ENCODE peak calls at places on chromosomes 11 and 22, in six cellular contexts. One of them, this sample, is unnamed.
A peak's percentile ranks its signal among the peaks of the same experiment; 100 is the strongest.

GRCh38 chr11:64918056-64918455 is 1.0 kb upstream of the ATG2A start:
- DNase-seq in OCI-LY7: peak; percentile 72
- DNase-seq in transverse colon: no peak
- DNase-seq in spleen: no peak
- DNase-seq in RWPE1: no peak
- DNase-seq in keratinocyte: no peak
- DNase-seq in this sample: no peak

GRCh38 chr11:86519064-86519911 is 144.6 kb downstream of the CCDC81 start:
- DNase-seq in OCI-LY7: no peak
- DNase-seq in transverse colon: no peak
- DNase-seq in spleen: no peak
- DNase-seq in RWPE1: no peak
- DNase-seq in keratinocyte: no peak
- DNase-seq in this sample: no peak

GRCh38 chr11:112834277-112834755 is 126.9 kb upstream of the NCAM1 start:
- DNase-seq in OCI-LY7: no peak
- DNase-seq in transverse colon: peak; percentile 39
- DNase-seq in spleen: no peak
- DNase-seq in RWPE1: no peak
- DNase-seq in keratinocyte: no peak
- DNase-seq in this sample: no peak

GRCh38 chr11:82747471-82747870 is 13.8 kb upstream of the FAM181B start:
- DNase-seq in OCI-LY7: no peak
- DNase-seq in transverse colon: no peak
- DNase-seq in spleen: no peak
- DNase-seq in RWPE1: no peak
- DNase-seq in keratinocyte: peak; percentile 19
- DNase-seq in this sample: no peak

GRCh38 chr11:114060402-114061052 is 1.0 kb downstream of the ZBTB16 start:
- DNase-seq in OCI-LY7: no peak
- DNase-seq in transverse colon: no peak
- DNase-seq in spleen: peak; percentile 91
- DNase-seq in RWPE1: peak; percentile 31
- DNase-seq in keratinocyte: no peak
- DNase-seq in this sample: peak; percentile 13

GRCh38 chr22:50530280-50530856 is 556 bp upstream of the TYMP start:
- DNase-seq in OCI-LY7: peak; percentile 78
- DNase-seq in transverse colon: peak; percentile 88
- DNase-seq in spleen: peak; percentile 97
- DNase-seq in RWPE1: no peak
- DNase-seq in keratinocyte: no peak
- DNase-seq in this sample: no peak

GRCh38 chr11:112231952-112232351 is 5.7 kb downstream of the PTS start:
- DNase-seq in OCI-LY7: no peak
- DNase-seq in transverse colon: no peak
- DNase-seq in spleen: no peak
- DNase-seq in RWPE1: no peak
- DNase-seq in keratinocyte: no peak
- DNase-seq in this sample: no peak

GRCh38 chr11:67468835-67469811 is at the start of gene TMEM134:
- DNase-seq in OCI-LY7: peak; percentile 96
- DNase-seq in transverse colon: peak; percentile 94
- DNase-seq in spleen: peak; percentile 99
- DNase-seq in RWPE1: peak; percentile 89
- DNase-seq in keratinocyte: no peak
- DNase-seq in this sample: peak; percentile 93

GRCh38 chr11:62014158-62014476 is 46.7 kb upstream of the FTH1 start:
- DNase-seq in OCI-LY7: no peak
- DNase-seq in transverse colon: no peak
- DNase-seq in spleen: no peak
- DNase-seq in RWPE1: no peak
- DNase-seq in keratinocyte: no peak
- DNase-seq in this sample: no peak

GRCh38 chr11:75498556-75499255 is 27.0 kb downstream of the GDPD5 start:
- DNase-seq in OCI-LY7: no peak
- DNase-seq in transverse colon: no peak
- DNase-seq in spleen: no peak
- DNase-seq in RWPE1: no peak
- DNase-seq in keratinocyte: no peak
- DNase-seq in this sample: no peak

GRCh38 chr11:75497788-75498404 is 27.8 kb downstream of the GDPD5 start:
- DNase-seq in OCI-LY7: no peak
- DNase-seq in transverse colon: no peak
- DNase-seq in spleen: no peak
- DNase-seq in RWPE1: no peak
- DNase-seq in keratinocyte: no peak
- DNase-seq in this sample: no peak

GRCh38 chr11:75499423-75500305 is 26.1 kb downstream of the GDPD5 start:
- DNase-seq in OCI-LY7: no peak
- DNase-seq in transverse colon: peak; percentile 32
- DNase-seq in spleen: no peak
- DNase-seq in RWPE1: peak; percentile 89
- DNase-seq in keratinocyte: no peak
- DNase-seq in this sample: no peak

GRCh38 chr11:75492181-75492820 is 33.4 kb downstream of the GDPD5 start:
- DNase-seq in OCI-LY7: peak; percentile 71
- DNase-seq in transverse colon: peak; percentile 32
- DNase-seq in spleen: peak; percentile 85
- DNase-seq in RWPE1: peak; percentile 38
- DNase-seq in keratinocyte: no peak
- DNase-seq in this sample: peak; percentile 64

DNA sequence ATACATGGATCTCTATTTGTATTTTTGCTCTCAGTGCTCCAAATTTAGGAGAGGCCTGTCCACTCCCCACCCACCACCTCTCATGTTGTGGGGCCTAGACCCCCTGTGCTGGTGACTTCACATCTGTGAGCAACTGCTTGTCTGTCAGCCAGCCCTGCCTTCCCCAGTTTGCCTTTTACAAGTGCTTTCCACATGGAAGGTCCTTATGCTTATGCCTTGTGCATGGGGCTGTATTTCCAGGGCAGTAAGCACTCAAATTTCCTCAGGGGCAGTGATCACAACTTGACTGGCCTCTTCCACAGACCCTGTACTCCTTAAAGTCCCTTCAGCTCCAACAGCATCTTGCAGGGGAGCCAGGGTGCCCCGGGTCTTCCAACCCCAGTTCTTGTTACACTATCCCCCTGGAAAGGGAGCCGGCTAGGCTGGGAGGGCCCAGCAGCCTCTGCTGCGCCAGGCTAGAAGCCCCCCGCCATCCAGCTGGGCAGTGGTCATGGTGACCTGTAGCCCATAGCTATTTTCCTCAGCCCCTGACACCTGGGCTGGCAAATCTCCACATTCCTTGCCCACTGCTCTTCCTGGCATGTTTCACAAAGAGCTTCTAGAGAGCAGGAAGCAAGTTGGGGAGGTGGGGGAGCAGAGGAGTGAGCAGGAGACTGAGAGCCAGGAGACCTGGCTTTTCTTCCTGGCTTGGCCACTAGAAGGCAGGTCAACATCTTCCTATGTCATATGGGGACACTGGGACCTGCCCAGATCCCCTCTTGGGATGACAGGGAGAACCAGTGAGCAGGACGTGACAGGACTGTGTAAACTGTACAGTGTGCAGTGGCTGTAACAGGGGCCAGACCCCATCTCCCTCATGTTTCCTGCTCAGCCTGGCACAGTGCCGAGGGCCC is 29.7 kb downstream of the GDPD5 start:
- DNase-seq in OCI-LY7: no peak
- DNase-seq in transverse colon: no peak
- DNase-seq in spleen: no peak
- DNase-seq in RWPE1: no peak
- DNase-seq in keratinocyte: no peak
- DNase-seq in this sample: no peak
- TF ChIP-seq CTCF in OCI-LY7: no peak
- TF ChIP-seq CTCF in transverse colon: no peak
- TF ChIP-seq CTCF in spleen: no peak
- TF ChIP-seq CTCF in RWPE1: no peak
- TF ChIP-seq CTCF in keratinocyte: no peak
- TF ChIP-seq CTCF in this sample: no peak

DNA sequence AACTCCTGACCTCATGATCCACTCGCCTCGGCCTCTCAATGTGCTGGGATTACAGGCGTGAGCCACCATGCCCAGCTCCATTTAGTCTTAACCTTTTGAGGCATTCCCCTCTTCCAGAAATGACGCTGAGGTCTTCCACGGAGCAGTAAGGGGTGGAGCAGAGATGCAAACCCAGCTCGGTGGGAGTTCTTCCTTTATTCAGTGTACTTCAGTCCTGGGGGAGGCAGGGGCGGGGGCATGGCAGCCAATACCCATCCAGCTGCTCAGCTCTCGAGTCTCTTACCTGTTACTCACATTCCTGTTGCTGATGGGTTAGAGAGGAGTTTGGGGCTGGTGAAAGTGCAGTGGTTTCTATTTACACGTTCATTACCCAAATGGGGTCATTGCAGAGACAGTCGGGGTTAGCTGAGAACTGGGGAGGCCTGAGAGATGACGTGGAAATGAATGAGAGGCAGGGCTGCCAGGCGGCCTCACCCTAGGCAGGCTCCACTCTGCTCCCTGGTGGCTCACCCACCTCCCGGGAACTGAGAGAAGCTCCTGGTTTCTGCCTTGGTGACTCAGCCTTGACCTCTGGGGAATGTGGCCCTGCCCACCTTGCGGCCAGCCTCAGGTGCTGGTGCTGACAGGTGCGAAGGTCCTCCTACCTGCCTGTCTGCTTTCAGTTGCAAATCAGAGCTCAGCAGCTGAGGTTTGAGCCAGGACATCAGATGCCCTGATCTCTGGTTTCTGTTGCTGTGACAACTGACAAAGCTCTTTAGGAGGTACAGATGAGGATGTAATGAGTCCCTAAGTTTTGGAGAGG is 13.4 kb upstream of the ST14 start:
- DNase-seq in OCI-LY7: no peak
- DNase-seq in transverse colon: peak; percentile 88
- DNase-seq in spleen: no peak
- DNase-seq in RWPE1: peak; percentile 93
- DNase-seq in keratinocyte: peak; percentile 80
- DNase-seq in this sample: peak; percentile 93
- TF ChIP-seq CTCF in OCI-LY7: peak; percentile 64
- TF ChIP-seq CTCF in transverse colon: no peak
- TF ChIP-seq CTCF in spleen: no peak
- TF ChIP-seq CTCF in RWPE1: no peak
- TF ChIP-seq CTCF in keratinocyte: peak; percentile 81
- TF ChIP-seq CTCF in this sample: no peak

GRCh38 chr22:36977401-36977861 is 41.8 kb downstream of the TST start:
- DNase-seq in OCI-LY7: peak; percentile 90
- DNase-seq in transverse colon: peak; percentile 86
- DNase-seq in spleen: peak; percentile 94
- DNase-seq in RWPE1: no peak
- DNase-seq in keratinocyte: no peak
- DNase-seq in this sample: peak; percentile 74
- TF ChIP-seq CTCF in OCI-LY7: peak; percentile 80
- TF ChIP-seq CTCF in transverse colon: no peak
- TF ChIP-seq CTCF in spleen: peak; percentile 54
- TF ChIP-seq CTCF in RWPE1: no peak
- TF ChIP-seq CTCF in keratinocyte: no peak
- TF ChIP-seq CTCF in this sample: no peak

DNA sequence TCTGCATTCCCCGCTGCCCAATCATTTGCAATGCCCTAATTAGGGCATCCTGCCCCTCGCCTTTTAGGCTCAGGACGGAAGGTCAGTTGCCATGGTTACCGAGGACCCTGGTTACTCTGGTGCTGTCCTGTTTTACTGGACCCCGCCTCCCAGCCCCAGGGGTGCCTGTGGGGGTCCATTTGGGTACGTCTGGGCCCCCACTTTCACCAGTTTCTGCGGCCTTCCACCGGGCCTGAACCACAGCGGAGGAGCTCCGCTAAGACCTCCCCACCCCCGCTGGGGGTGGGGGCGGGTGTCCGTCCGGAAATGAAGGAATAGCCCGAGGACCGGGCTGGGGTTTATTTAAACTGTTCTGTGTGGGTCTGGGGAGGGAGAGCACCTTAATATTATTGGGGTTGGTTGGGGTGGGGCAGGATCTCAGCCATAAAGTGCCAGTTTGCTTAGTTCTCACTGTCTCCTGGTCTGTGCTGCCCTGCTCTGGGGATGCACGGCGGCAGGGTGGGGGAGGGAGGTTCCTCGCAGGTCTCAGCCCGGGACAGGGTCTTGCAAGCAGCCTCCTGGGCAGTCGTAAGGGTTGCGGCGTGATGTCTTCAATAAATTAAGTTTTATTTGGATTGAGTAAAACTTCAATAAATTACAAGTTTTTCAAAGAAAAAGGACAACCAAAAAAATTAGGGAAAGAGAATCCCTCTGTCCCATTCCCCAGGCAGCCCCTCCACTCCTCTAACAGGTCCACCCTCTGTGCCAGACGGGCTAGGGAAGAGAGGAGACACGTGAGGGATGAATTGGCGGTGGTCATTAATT is 5.3 kb downstream of the PHOX2A start:
- DNase-seq in OCI-LY7: no peak
- DNase-seq in transverse colon: no peak
- DNase-seq in spleen: peak; percentile 72
- DNase-seq in RWPE1: no peak
- DNase-seq in keratinocyte: no peak
- DNase-seq in this sample: no peak
- TF ChIP-seq CTCF in OCI-LY7: no peak
- TF ChIP-seq CTCF in transverse colon: peak; percentile 30
- TF ChIP-seq CTCF in spleen: no peak
- TF ChIP-seq CTCF in RWPE1: no peak
- TF ChIP-seq CTCF in keratinocyte: no peak
- TF ChIP-seq CTCF in this sample: no peak

GRCh38 chr11:73252577-73253191 is 19.5 kb upstream of the P2RY6 start:
- DNase-seq in OCI-LY7: peak; percentile 42
- DNase-seq in transverse colon: no peak
- DNase-seq in spleen: no peak
- DNase-seq in RWPE1: no peak
- DNase-seq in keratinocyte: no peak
- DNase-seq in this sample: no peak
- TF ChIP-seq CTCF in OCI-LY7: peak; percentile 57
- TF ChIP-seq CTCF in transverse colon: no peak
- TF ChIP-seq CTCF in spleen: no peak
- TF ChIP-seq CTCF in RWPE1: no peak
- TF ChIP-seq CTCF in keratinocyte: peak; percentile 30
- TF ChIP-seq CTCF in this sample: no peak

DNA sequence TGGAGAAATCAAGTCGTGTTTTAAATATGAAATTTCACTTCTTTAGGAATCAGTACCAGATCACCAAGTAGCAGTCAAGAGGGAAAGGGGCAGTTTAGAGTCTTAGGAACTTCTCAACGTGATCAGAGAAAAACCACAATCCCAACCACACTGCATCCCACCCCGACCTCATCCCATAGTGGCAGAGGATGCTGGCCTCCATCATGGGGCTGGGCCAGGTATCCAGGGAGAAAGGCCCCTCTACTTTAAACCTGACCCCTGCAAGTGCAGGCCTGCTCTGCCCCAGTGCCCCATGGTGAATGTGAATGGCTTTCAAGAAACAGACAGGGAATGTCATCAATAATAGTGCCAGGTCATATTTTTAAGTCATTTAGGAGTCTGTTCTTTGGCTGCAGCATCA is 12.1 kb downstream of the CHST1 start:
- DNase-seq in OCI-LY7: no peak
- DNase-seq in transverse colon: no peak
- DNase-seq in spleen: no peak
- DNase-seq in RWPE1: no peak
- DNase-seq in keratinocyte: no peak
- DNase-seq in this sample: no peak
- TF ChIP-seq CTCF in OCI-LY7: no peak
- TF ChIP-seq CTCF in transverse colon: no peak
- TF ChIP-seq CTCF in spleen: no peak
- TF ChIP-seq CTCF in RWPE1: no peak
- TF ChIP-seq CTCF in keratinocyte: no peak
- TF ChIP-seq CTCF in this sample: no peak

This sample was measured in Calu3.